ENCODE peak calls at places on chromosomes 7 and 10, in seven cellular contexts. J is coronary artery; Z is CD8-positive, alpha-beta T cell; D is BE2C; B is endothelial cell; V is brain microvascular endothelial cell; I is HCT116. X is an unnamed sample.

GRCh38 chr7:7736671-7737070 is 18.3 kb upstream of the RPA3 start:
- DNase-seq in J (no peak), Z (no peak), D (no peak), B (no peak), V (no peak), I (no peak), X (peak; percentile 28)

GRCh38 chr10:50585921-50586739 is 37.6 kb downstream of the SGMS1 start:
- DNase-seq in J (no peak), Z (no peak), D (no peak), B (no peak), V (peak; percentile 75), I (peak; percentile 77), X (no peak)

GRCh38 chr7:127890726-127891125 is 140.5 kb downstream of the LRRC4 start:
- DNase-seq in J (no peak), Z (no peak), D (no peak), B (no peak), V (no peak), I (no peak), X (no peak)

GRCh38 chr7:44432381-44432977 is 58.0 kb downstream of the NUDCD3 start:
- DNase-seq in J (no peak), Z (no peak), D (no peak), B (no peak), V (no peak), I (no peak), X (no peak)

GRCh38 chr7:29508608-29509007 is 55.0 kb upstream of the PRR15 start:
- DNase-seq in J (no peak), Z (no peak), D (no peak), B (no peak), V (no peak), I (no peak), X (no peak)

GRCh38 chr10:18279202-18279601 is 139.0 kb downstream of the CACNB2 start:
- DNase-seq in J (no peak), Z (no peak), D (no peak), B (no peak), V (peak; percentile 9), I (no peak), X (no peak)

GRCh38 chr7:18846765-18847215 is 270.6 kb downstream of the TWIST1 start:
- DNase-seq in J (no peak), Z (no peak), D (peak; percentile 69), B (no peak), V (no peak), I (no peak), X (no peak)

GRCh38 chr7:150735596-150736358 is 1.4 kb upstream of the GIMAP5 start:
- DNase-seq in J (no peak), Z (no peak), D (no peak), B (no peak), V (no peak), I (no peak), X (no peak)

GRCh38 chr7:149199234-149199990 is 4.1 kb downstream of the ZNF282 start:
- DNase-seq in J (no peak), Z (no peak), D (no peak), B (no peak), V (peak; percentile 20), I (no peak), X (no peak)

GRCh38 chr10:75126277-75126676 is 14.8 kb downstream of the SAMD8 start:
- DNase-seq in J (no peak), Z (no peak), D (no peak), B (no peak), V (no peak), I (no peak), X (no peak)

GRCh38 chr7:36119005-36119711 is 33.9 kb upstream of the EEPD1 start:
- DNase-seq in J (no peak), Z (no peak), D (no peak), B (no peak), V (peak; percentile 98), I (no peak), X (no peak)

GRCh38 chr10:94149702-94150101 is 156.0 kb downstream of the PLCE1 start:
- DNase-seq in J (no peak), Z (no peak), D (no peak), B (no peak), V (no peak), I (no peak), X (no peak)

GRCh38 chr7:17599733-17600685 is 301.6 kb downstream of the AHR start:
- DNase-seq in J (no peak), Z (no peak), D (no peak), B (no peak), V (peak; percentile 86), I (no peak), X (no peak)

GRCh38 chr10:67772894-67773511 is 65.0 kb downstream of the DNAJC12 start:
- DNase-seq in J (no peak), Z (no peak), D (no peak), B (no peak), V (peak; percentile 0), I (no peak), X (no peak)

GRCh38 chr7:137151056-137151731 is 192.3 kb downstream of the PTN start:
- DNase-seq in J (no peak), Z (no peak), D (no peak), B (no peak), V (peak; percentile 24), I (no peak), X (no peak)

GRCh38 chr10:125559210-125559609 is 123.8 kb downstream of the TEX36 start:
- DNase-seq in J (no peak), Z (no peak), D (no peak), B (no peak), V (no peak), I (no peak), X (no peak)

GRCh38 chr10:125560947-125561346 is 122.0 kb downstream of the TEX36 start:
- DNase-seq in J (no peak), Z (no peak), D (no peak), B (no peak), V (no peak), I (no peak), X (no peak)

GRCh38 chr10:125567529-125567928 is 115.4 kb downstream of the TEX36 start:
- DNase-seq in J (no peak), Z (no peak), D (no peak), B (no peak), V (no peak), I (no peak), X (no peak)

GRCh38 chr10:125564570-125564969 is 118.4 kb downstream of the TEX36 start:
- DNase-seq in J (no peak), Z (no peak), D (no peak), B (no peak), V (no peak), I (no peak), X (no peak)

DNA sequence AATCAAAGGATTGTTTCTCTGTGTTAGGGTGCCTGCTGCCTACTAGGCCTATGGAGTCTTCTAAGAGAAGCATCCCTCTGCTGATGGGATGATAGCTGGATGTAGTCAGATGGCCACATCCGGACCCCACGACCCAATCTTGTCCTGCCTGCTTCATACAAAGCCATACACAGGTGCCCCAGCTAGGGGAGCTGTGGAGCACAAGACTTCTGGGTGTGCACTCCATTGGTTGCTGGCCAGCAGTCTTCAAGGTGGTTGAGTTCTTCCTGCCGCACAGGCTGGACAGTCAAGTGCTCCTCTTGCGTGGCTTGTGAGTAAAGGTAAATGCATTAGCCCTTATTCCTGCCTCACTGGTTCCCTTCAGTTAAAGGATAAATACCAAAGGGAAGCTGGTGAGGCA is 120.2 kb downstream of the TEX36 start:
- DNase-seq in J (no peak), Z (no peak), D (no peak), B (no peak), V (no peak), I (peak; percentile 37), X (no peak)
- TF ChIP-seq CTCF in J (no peak), Z (no peak), D (peak; percentile 10), B (no peak), V (no peak), I (peak; percentile 67), X (no peak)

GRCh38 chr7:64655811-64656210 is 10.1 kb upstream of the ZNF107 start:
- DNase-seq in J (peak; percentile 12), Z (no peak), D (no peak), B (no peak), V (no peak), I (no peak), X (no peak)

GRCh38 chr7:64653721-64654401 is 12.1 kb upstream of the ZNF107 start:
- DNase-seq in J (no peak), Z (no peak), D (no peak), B (no peak), V (no peak), I (no peak), X (no peak)

GRCh38 chr7:64654796-64655548 is 11.0 kb upstream of the ZNF107 start:
- DNase-seq in J (peak; percentile 53), Z (no peak), D (no peak), B (no peak), V (no peak), I (no peak), X (no peak)

GRCh38 chr7:64651203-64651602 is 14.7 kb upstream of the ZNF107 start:
- DNase-seq in J (peak; percentile 31), Z (no peak), D (no peak), B (no peak), V (no peak), I (no peak), X (no peak)

DNA sequence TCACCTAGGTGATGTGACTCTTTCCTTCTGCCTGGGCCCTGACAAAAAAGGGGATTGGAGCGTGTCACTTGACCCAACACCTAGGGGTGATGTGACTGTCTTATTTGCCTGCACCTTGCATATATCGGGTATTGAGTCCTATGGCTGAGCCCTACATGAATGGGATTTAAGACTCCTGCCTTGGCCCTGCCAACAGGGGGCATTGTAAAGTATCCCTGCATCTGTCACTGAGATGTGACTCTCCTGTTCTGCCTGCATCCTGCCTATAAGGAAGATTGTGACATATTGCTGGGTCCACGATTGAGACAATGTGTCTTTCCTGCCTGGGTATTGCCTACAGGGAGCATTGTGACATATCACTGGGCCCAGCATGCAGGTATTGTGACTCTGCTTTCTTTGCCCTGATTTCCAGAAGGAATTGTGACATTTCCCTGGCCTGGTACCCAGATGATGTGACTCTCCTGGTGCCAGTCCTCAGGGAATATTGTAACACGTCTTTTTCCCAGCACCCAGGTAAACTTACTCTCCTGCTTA is 14.2 kb upstream of the ZNF107 start:
- DNase-seq in J (peak; percentile 8), Z (no peak), D (no peak), B (no peak), V (no peak), I (no peak), X (no peak)
- TF ChIP-seq CTCF in J (no peak), Z (no peak), D (no peak), B (no peak), V (no peak), I (no peak), X (no peak)

GRCh38 chr10:35443858-35444257 is 107.5 kb downstream of the CCNY start:
- DNase-seq in J (no peak), Z (no peak), D (no peak), B (no peak), V (no peak), I (no peak), X (no peak)
- TF ChIP-seq CTCF in J (no peak), Z (no peak), D (no peak), B (no peak), V (no peak), I (no peak), X (no peak)

DNA sequence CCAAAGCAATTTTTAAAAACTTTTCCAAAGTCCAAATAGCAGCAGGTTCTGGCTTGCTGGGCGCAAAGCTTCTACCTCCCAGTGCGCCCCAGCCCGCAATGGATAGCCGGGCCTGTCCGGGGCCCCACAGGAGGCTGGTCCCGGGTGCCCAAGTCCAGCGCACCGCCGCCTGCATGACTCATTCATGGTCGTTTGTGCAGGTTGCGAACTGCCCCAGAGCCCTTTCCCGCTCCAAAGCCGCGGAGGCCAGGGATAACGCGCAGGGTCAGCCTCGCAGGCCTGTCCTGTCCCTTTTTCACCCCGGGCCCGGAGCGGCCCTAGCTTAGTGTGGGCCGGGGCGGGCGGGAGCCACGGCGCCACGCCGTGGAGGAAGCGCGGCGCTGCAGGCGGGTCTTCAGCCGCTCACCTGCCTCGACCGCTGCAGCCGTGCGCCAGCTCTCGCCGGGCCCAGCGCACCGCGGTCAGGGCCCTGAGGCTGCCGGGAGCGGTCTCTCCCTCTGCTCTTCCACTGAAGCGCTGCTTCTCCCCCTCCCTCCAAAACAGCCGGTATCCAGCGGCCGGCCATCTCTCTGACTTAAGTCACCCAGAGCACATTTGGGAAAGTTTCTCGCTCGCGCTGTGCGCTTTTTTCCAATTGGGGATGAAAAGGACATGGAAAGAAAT is 1.7 kb upstream of the EGR2 start:
- DNase-seq in J (peak; percentile 82), Z (peak; percentile 55), D (peak; percentile 73), B (peak; percentile 87), V (peak; percentile 33), I (peak; percentile 56), X (peak; percentile 82)
- TF ChIP-seq CTCF in J (peak; percentile 84), Z (peak; percentile 81), D (peak; percentile 64), B (peak; percentile 71), V (peak; percentile 64), I (peak; percentile 80), X (peak; percentile 76)

X was measured in glutamatergic neuron.